ENCODE peak calls at places on chromosomes 7 and 10, in six cellular contexts. S is upper lobe of right lung, M is fibroblast of mammary gland, O is HepG2, N is endothelial cell, D is GM23338. I is an unnamed sample.

GRCh38 chr10:1962025-1962424 is 224.7 kb upstream of the ADARB2 start:
- DNase-seq in O (no peak), M (no peak), N (no peak), D (peak; percentile 32), S (no peak), I (no peak)

GRCh38 chr7:73626814-73627213 is 2.5 kb upstream of the MLXIPL start:
- DNase-seq in M (peak; percentile 52), O (no peak), S (no peak), D (peak; percentile 53), N (no peak), I (peak; percentile 96)

GRCh38 chr10:13834581-13835286 is 248.0 kb downstream of the PRPF18 start:
- DNase-seq in D (peak; percentile 46), M (peak; percentile 61), O (no peak), N (no peak), S (no peak), I (no peak)

GRCh38 chr7:111090834-111091233 is at the start of gene LRRN3:
- DNase-seq in S (no peak), M (peak; percentile 52), D (peak; percentile 25), O (no peak), N (no peak), I (peak; percentile 9)

GRCh38 chr10:70145666-70146488 is 623 bp downstream of the TYSND1 start:
- DNase-seq in M (peak; percentile 62), S (peak; percentile 86), N (peak; percentile 64), D (peak; percentile 69), O (peak; percentile 41), I (peak; percentile 94)

GRCh38 chr10:71963351-71963755 is 842 bp upstream of the CHST3 start:
- DNase-seq in M (peak; percentile 55), N (no peak), D (peak; percentile 35), O (no peak), S (no peak), I (peak; percentile 82)

GRCh38 chr7:100509213-100509612 is 25.5 kb downstream of the NYAP1 start:
- DNase-seq in M (peak; percentile 83), D (no peak), O (no peak), S (peak; percentile 66), N (no peak), I (peak; percentile 14)

GRCh38 chr7:18228686-18229085 is 201.0 kb upstream of the PRPS1L1 start:
- DNase-seq in S (no peak), N (no peak), O (no peak), M (no peak), D (no peak), I (no peak)

GRCh38 chr7:2864999-2865670 is 21.0 kb upstream of the GNA12 start:
- DNase-seq in O (peak; percentile 59), S (no peak), M (peak; percentile 75), N (peak; percentile 66), D (peak; percentile 88), I (peak; percentile 90)

GRCh38 chr7:36070230-36070629 is 82.8 kb upstream of the EEPD1 start:
- DNase-seq in O (no peak), M (no peak), D (no peak), N (no peak), S (no peak), I (no peak)

GRCh38 chr10:28503114-28503513 is 29.8 kb upstream of the WAC start:
- DNase-seq in O (no peak), S (no peak), D (no peak), N (no peak), M (peak; percentile 27), I (peak; percentile 48)

GRCh38 chr7:47170516-47170915 is 411.4 kb downstream of the TNS3 start:
- DNase-seq in S (no peak), D (peak; percentile 31), M (no peak), N (no peak), O (no peak), I (peak; percentile 70)

GRCh38 chr10:112716076-112716475 is 234.0 kb upstream of the TCF7L2 start:
- DNase-seq in D (no peak), O (no peak), N (no peak), S (no peak), M (no peak), I (no peak)

GRCh38 chr7:14950013-14950412 is 47.5 kb upstream of the DGKB start:
- DNase-seq in M (peak; percentile 49), D (no peak), S (no peak), N (no peak), O (no peak), I (no peak)

GRCh38 chr7:12607134-12607533 is 36.6 kb downstream of the SCIN start:
- DNase-seq in D (no peak), M (no peak), S (no peak), O (no peak), N (no peak), I (no peak)

GRCh38 chr7:134710854-134711624 is 64.4 kb downstream of the BPGM start:
- DNase-seq in O (no peak), M (no peak), N (no peak), D (no peak), S (no peak), I (no peak)

GRCh38 chr10:11578802-11579255 is 32.6 kb downstream of the USP6NL start:
- DNase-seq in M (no peak), S (no peak), O (no peak), D (no peak), N (no peak), I (no peak)

GRCh38 chr7:107879400-107880035 is 11.5 kb upstream of the DLD start:
- DNase-seq in D (peak; percentile 70), S (no peak), O (peak; percentile 49), N (peak; percentile 43), M (peak; percentile 64), I (peak; percentile 91)

GRCh38 chr10:110803830-110804338 is 67.8 kb upstream of the PDCD4 start:
- DNase-seq in N (peak; percentile 50), M (peak; percentile 61), D (peak; percentile 77), S (no peak), O (peak; percentile 45), I (peak; percentile 90)

GRCh38 chr10:10330481-10330880 is 687.2 kb upstream of the CELF2 start:
- DNase-seq in S (no peak), M (no peak), O (no peak), D (no peak), N (no peak), I (no peak)

GRCh38 chr7:155738104-155738503 is 74.2 kb downstream of the SHH start:
- DNase-seq in N (no peak), O (no peak), S (no peak), M (no peak), D (no peak), I (no peak)

GRCh38 chr7:35375516-35375915 is 121.6 kb upstream of the TBX20 start:
- DNase-seq in O (no peak), D (no peak), N (no peak), S (no peak), M (no peak), I (no peak)

GRCh38 chr10:113158183-113158582 is 208.1 kb downstream of the TCF7L2 start:
- DNase-seq in M (no peak), S (no peak), N (no peak), D (peak; percentile 41), O (no peak), I (no peak)

GRCh38 chr7:152989889-152990380 is 230.4 kb downstream of the ACTR3B start:
- DNase-seq in M (no peak), S (no peak), O (peak; percentile 31), N (peak; percentile 8), D (peak; percentile 78), I (no peak)

GRCh38 chr10:36349445-36350063 is 707.5 kb upstream of the FZD8 start:
- DNase-seq in D (peak; percentile 6), N (no peak), M (peak; percentile 83), S (no peak), O (no peak), I (peak; percentile 93)

GRCh38 chr7:81776972-81777371 is 7.1 kb upstream of the HGF start:
- DNase-seq in D (peak; percentile 36), O (peak; percentile 0), M (no peak), S (no peak), N (no peak), I (no peak)
- TF ChIP-seq CTCF in D (peak; percentile 61), O (no peak), M (peak; percentile 9), S (no peak), N (no peak), I (no peak)

GRCh38 chr7:53351681-53352080 is 316.2 kb downstream of the POM121L12 start:
- DNase-seq in N (no peak), D (no peak), O (no peak), M (no peak), S (no peak), I (no peak)

GRCh38 chr7:53350241-53350640 is 314.8 kb downstream of the POM121L12 start:
- DNase-seq in D (peak; percentile 79), M (no peak), S (no peak), N (peak; percentile 75), O (no peak), I (no peak)
- TF ChIP-seq CTCF in D (peak; percentile 83), M (no peak), S (peak; percentile 40), N (peak; percentile 75), O (peak; percentile 8), I (no peak)

GRCh38 chr10:84660340-84661159 is 332.2 kb downstream of the CCSER2 start:
- DNase-seq in O (no peak), S (no peak), N (no peak), D (no peak), M (no peak), I (no peak)

GRCh38 chr10:84668186-84668763 is 339.9 kb downstream of the CCSER2 start:
- DNase-seq in D (no peak), N (no peak), O (no peak), S (no peak), M (no peak), I (no peak)

GRCh38 chr10:84665211-84665610 is 336.8 kb downstream of the CCSER2 start:
- DNase-seq in D (no peak), M (no peak), S (no peak), N (no peak), O (no peak), I (no peak)

GRCh38 chr10:84665883-84666463 is 337.6 kb downstream of the CCSER2 start:
- DNase-seq in M (no peak), D (peak; percentile 88), N (peak; percentile 57), S (peak; percentile 87), O (peak; percentile 37), I (no peak)
- TF ChIP-seq CTCF in M (peak; percentile 3), D (peak; percentile 87), N (peak; percentile 57), S (peak; percentile 62), O (peak; percentile 75), I (no peak)

DNA sequence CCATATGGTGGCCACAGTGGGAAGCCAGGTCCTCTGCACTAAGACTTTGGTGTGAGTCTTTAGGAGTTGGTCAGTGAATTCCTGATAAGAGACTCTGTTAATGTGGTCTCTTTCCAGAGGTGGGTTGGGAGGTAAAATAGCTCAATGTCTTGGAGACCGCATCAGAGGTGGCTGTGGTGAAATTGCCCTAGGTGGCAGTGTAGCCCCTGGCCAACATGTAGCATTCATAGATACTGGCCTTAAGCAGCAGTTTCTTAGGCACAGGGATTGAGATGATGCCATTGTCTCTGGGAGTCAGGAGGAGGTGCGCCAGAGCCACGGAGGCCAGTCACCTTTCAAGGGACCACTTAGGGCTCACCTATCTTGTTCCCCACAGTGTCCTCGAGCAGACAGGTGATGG is 202.8 kb downstream of the CREB5 start:
- DNase-seq in S (no peak), O (no peak), D (peak; percentile 55), M (peak; percentile 16), N (no peak), I (no peak)
- TF ChIP-seq CTCF in S (no peak), O (peak; percentile 32), D (peak; percentile 70), M (peak; percentile 19), N (no peak), I (no peak)

GRCh38 chr7:114206688-114207087 is 207.9 kb upstream of the FOXP2 start:
- DNase-seq in O (no peak), S (no peak), N (no peak), D (no peak), M (no peak), I (no peak)
- TF ChIP-seq CTCF in O (no peak), S (no peak), N (no peak), D (no peak), M (no peak), I (no peak)

GRCh38 chr7:136066304-136067143 is 89.4 kb upstream of the MTPN start:
- DNase-seq in S (no peak), M (no peak), O (no peak), N (no peak), D (no peak), I (no peak)
- TF ChIP-seq CTCF in S (no peak), M (no peak), O (no peak), N (no peak), D (no peak), I (no peak)